ENCODE peak calls at places on chromosomes 2 and 18, in nine cellular contexts. P is sigmoid colon; L is CD8-positive, alpha-beta T cell; G is neural progenitor cell; I is SJCRH30; H is body of pancreas; B is testis; Q is psoas muscle; K is CD4-positive, CD25-positive, alpha-beta regulatory T cell. D is an unnamed sample. For H3K27me3, the result is how much of the 10 kb centered on the place peaks cover.

GRCh38 chr2:51212374-51212773 is 180.4 kb upstream of the NRXN1 start:
- DNase-seq in G (no peak), B (no peak), L (no peak), K (no peak), P (no peak), I (no peak), H (no peak), Q (no peak), D (no peak)

GRCh38 chr2:88090446-88091283 is 23.0 kb downstream of the SMYD1 start:
- DNase-seq in K (no peak), B (no peak), H (no peak), L (no peak), P (no peak), I (no peak), Q (no peak), G (no peak), D (no peak)

GRCh38 chr2:73740767-73741166 is 3.6 kb upstream of the TPRKB start:
- DNase-seq in Q (no peak), G (no peak), L (no peak), B (no peak), I (no peak), K (no peak), P (no peak), H (no peak), D (no peak)

GRCh38 chr18:7844418-7844817 is 277.3 kb downstream of the PTPRM start:
- DNase-seq in I (no peak), B (no peak), L (no peak), G (no peak), K (no peak), P (no peak), H (no peak), Q (no peak), D (no peak)

GRCh38 chr2:30915485-30915884 is 108.2 kb upstream of the CAPN13 start:
- DNase-seq in B (peak), Q (no peak), H (peak), K (no peak), I (no peak), G (peak), P (no peak), L (no peak), D (peak)

GRCh38 chr2:226839960-226840359 is 4.1 kb downstream of the RHBDD1 start:
- DNase-seq in K (peak), B (no peak), G (no peak), P (no peak), I (no peak), Q (no peak), H (no peak), L (no peak), D (no peak)

GRCh38 chr2:182784777-182785176 is 68.7 kb downstream of the DNAJC10 start:
- DNase-seq in P (no peak), B (no peak), I (no peak), K (no peak), G (peak), H (no peak), Q (no peak), L (no peak), D (peak)

GRCh38 chr2:195270466-195270865 is 386.6 kb upstream of the SLC39A10 start:
- DNase-seq in Q (no peak), B (no peak), P (no peak), I (no peak), G (peak), H (no peak), L (no peak), K (no peak), D (no peak)

GRCh38 chr2:6866239-6866745 is 585 bp upstream of the CMPK2 start:
- DNase-seq in H (peak), G (peak), K (peak), P (peak), L (peak), I (no peak), B (peak), Q (no peak), D (peak)

GRCh38 chr18:27400001-27400400 is 214.9 kb upstream of the CHST9 start:
- DNase-seq in H (no peak), L (no peak), B (no peak), K (no peak), Q (no peak), G (peak), I (peak), P (no peak), D (peak)

GRCh38 chr2:69667805-69668382 is 24.4 kb upstream of the AAK1 start:
- DNase-seq in G (no peak), L (no peak), K (no peak), H (no peak), Q (no peak), I (peak), P (no peak), B (no peak), D (no peak)

GRCh38 chr2:231288535-231289078 is 90.2 kb downstream of the ARMC9 start:
- DNase-seq in K (no peak), Q (no peak), H (no peak), I (no peak), L (no peak), B (no peak), G (no peak), P (no peak), D (no peak)

GRCh38 chr18:80200171-80200931 is 47.0 kb downstream of the PARD6G start:
- DNase-seq in P (peak), Q (no peak), B (no peak), L (no peak), K (no peak), G (peak), I (no peak), H (no peak), D (peak)

GRCh38 chr2:126645211-126645618 is 10.7 kb upstream of the GYPC start:
- DNase-seq in K (no peak), G (no peak), I (no peak), Q (no peak), P (no peak), L (no peak), B (no peak), H (no peak), D (no peak)

GRCh38 chr2:43131051-43131889 is 95.1 kb downstream of the ZFP36L2 start:
- DNase-seq in L (peak), H (peak), K (peak), P (peak), B (peak), Q (peak), G (peak), I (peak), D (peak)

GRCh38 chr2:184481862-184482261 is 116.5 kb upstream of the ZNF804A start:
- DNase-seq in K (no peak), L (no peak), P (no peak), B (no peak), Q (no peak), G (no peak), H (no peak), I (no peak), D (no peak)

GRCh38 chr2:239168575-239168974 is 232.2 kb downstream of the HDAC4 start:
- DNase-seq in I (no peak), G (no peak), P (peak), Q (peak), H (peak), B (no peak), K (no peak), L (no peak), D (peak)

GRCh38 chr18:47725656-47726055 is 204.8 kb downstream of the SMAD2 start:
- DNase-seq in G (no peak), H (no peak), L (no peak), B (no peak), P (peak), K (no peak), Q (no peak), I (no peak), D (no peak)

GRCh38 chr2:62501794-62502500 is 4.0 kb downstream of the TMEM17 start:
- DNase-seq in K (no peak), G (no peak), B (no peak), P (no peak), I (peak), Q (no peak), H (no peak), L (no peak), D (no peak)

GRCh38 chr18:63022429-63023022 is 297.0 kb downstream of the BCL2 start:
- DNase-seq in B (peak), K (no peak), H (no peak), Q (no peak), L (no peak), I (no peak), P (no peak), G (peak), D (peak)

GRCh38 chr18:11163668-11164067 is 14.3 kb upstream of the PIEZO2 start:
- DNase-seq in H (no peak), Q (no peak), K (no peak), B (peak), P (no peak), I (no peak), L (no peak), G (peak), D (peak)

GRCh38 chr2:62305421-62306176 is 109.7 kb downstream of the B3GNT2 start:
- DNase-seq in G (no peak), K (no peak), H (no peak), B (no peak), L (peak), I (no peak), P (no peak), Q (no peak), D (no peak)

GRCh38 chr2:143205106-143205764 is 76.0 kb downstream of the ARHGAP15 start:
- DNase-seq in L (no peak), G (no peak), H (no peak), K (peak), Q (no peak), P (no peak), B (no peak), I (no peak), D (no peak)

GRCh38 chr2:175293776-175294175 is 112.3 kb upstream of the ATP5MC3 start:
- DNase-seq in H (no peak), P (no peak), G (no peak), B (no peak), L (no peak), K (no peak), Q (no peak), I (no peak), D (no peak)

GRCh38 chr18:23718243-23718720 is 29.0 kb downstream of the LAMA3 start:
- DNase-seq in Q (no peak), I (no peak), G (no peak), B (no peak), H (no peak), P (no peak), K (no peak), L (no peak), D (no peak)

GRCh38 chr18:27838230-27838629 is 338.7 kb downstream of the CDH2 start:
- DNase-seq in P (no peak), K (no peak), H (no peak), L (no peak), B (no peak), Q (no peak), I (no peak), G (no peak), D (no peak)

DNA sequence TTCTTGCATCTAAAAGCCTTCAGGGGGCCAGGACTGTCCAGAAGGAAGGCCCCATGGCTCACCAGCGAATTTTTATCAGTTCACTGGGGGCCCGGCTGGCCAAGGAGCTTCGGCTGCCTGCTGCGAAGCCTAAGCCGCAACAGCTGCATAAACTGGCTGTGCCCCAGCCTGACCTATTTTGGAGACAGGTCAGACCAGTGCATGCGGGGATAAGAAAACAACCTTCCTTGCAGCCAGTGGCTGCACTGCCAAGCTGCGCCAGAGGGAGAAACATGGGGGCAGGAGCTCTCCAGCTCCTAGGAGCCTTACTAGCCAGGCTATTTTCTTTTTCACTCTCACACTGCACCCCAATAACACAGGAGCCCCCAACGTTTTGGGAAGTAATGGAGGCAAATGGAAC is 15.2 kb downstream of the PAX3 start:
- DNase-seq in P (no peak), K (no peak), H (no peak), Q (peak), I (peak), G (peak), L (no peak), B (no peak), D (peak)
- H3K27me3 ChIP-seq in P (half or more), K (under half), H (under half), Q (under half), I (under half), G (half or more), L (under half), B (under half), D (under half)

GRCh38 chr2:118850901-118851268 is 3.4 kb upstream of the EN1 start:
- DNase-seq in P (no peak), H (no peak), G (no peak), L (no peak), Q (no peak), K (no peak), I (no peak), B (no peak), D (peak)
- H3K27me3 ChIP-seq in P (half or more), H (under half), G (half or more), L (half or more), Q (under half), K (under half), I (under half), B (under half), D (half or more)

DNA sequence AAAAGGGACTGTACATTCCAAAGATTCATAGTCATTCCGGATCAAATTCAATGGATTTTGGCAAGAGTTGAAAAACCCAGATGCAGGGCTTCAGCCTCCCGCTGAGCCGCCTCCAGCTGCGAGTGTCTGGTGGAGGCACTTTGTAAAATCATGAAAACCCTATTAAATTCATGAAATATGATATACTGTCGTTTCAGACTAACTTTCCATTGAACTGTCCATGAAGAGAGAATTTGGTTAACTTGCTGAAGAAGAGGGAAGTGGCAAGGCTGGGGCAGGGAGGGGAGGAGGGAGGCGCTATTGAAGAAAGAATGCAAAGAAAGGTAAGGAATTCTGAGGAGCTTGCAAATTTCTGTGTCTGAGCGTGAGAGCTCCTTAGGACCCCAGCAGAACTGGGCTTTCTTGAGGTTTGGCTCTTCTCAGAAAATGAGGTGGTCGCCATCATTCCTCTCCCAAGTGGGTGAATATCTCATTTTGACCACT is 25.7 kb upstream of the SLC14A2 start:
- DNase-seq in Q (peak), G (peak), P (no peak), K (no peak), B (no peak), L (no peak), I (peak), H (no peak), D (peak)
- H3K27me3 ChIP-seq in Q (under half), G (under half), P (under half), K (under half), B (under half), L (under half), I (under half), H (under half), D (under half)

DNA sequence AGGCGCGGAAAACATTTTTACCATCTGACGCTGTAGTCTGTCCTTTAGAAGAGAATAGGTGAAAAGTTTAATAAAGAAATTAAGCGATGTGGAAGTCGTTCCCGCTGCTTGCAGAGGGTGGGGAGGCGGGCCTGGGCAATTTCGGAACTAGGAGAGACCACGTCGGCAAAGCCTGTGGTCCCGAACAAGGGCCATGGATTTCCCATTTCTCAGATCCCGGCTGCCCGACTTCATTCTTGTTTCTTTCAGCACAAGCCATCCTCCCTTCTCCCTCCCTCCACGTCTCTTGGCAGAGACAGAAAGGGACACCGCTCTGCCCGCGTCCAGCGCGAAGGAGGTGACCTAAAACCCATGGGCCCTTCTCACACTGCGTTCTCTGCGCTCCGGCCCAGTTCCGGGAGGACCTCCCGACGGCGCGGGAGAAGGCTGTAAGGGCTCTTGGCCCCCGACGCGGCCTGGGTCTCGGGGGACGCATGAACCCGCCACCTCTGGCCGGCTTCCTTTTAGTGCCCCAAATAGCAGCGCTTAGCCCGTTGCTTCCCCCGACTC is 2.2 kb upstream of the BCL2L11 start:
- DNase-seq in G (peak), L (no peak), H (no peak), B (no peak), P (no peak), K (no peak), I (no peak), Q (no peak), D (peak)
- H3K27me3 ChIP-seq in G (under half), L (under half), H (under half), B (under half), P (half or more), K (under half), I (under half), Q (under half), D (under half)

GRCh38 chr2:237478969-237479368 is 8.1 kb upstream of the MLPH start:
- DNase-seq in K (no peak), B (no peak), H (no peak), L (no peak), P (no peak), I (no peak), G (no peak), Q (no peak), D (no peak)
- H3K27me3 ChIP-seq in K (under half), B (under half), H (under half), L (under half), P (under half), I (under half), G (half or more), Q (under half), D (under half)

GRCh38 chr2:99841749-99842148 is 300.6 kb downstream of the AFF3 start:
- DNase-seq in Q (no peak), H (no peak), I (no peak), G (no peak), B (no peak), K (no peak), L (no peak), P (no peak), D (no peak)
- H3K27me3 ChIP-seq in Q (under half), H (under half), I (under half), G (under half), B (under half), K (under half), L (under half), P (under half), D (under half)

GRCh38 chr18:13207274-13207673 is 11.3 kb upstream of the LDLRAD4 start:
- DNase-seq in K (no peak), L (no peak), Q (no peak), P (no peak), H (no peak), B (no peak), I (no peak), G (no peak), D (no peak)
- H3K27me3 ChIP-seq in K (under half), L (under half), Q (under half), P (under half), H (under half), B (under half), I (under half), G (under half), D (under half)

GRCh38 chr2:145254291-145254690 is 734.4 kb upstream of the ZEB2 start:
- DNase-seq in L (no peak), B (no peak), P (no peak), H (no peak), G (no peak), K (no peak), I (no peak), Q (no peak), D (no peak)

GRCh38 chr2:145257931-145258330 is 738.0 kb upstream of the ZEB2 start:
- DNase-seq in L (no peak), H (no peak), G (no peak), P (no peak), K (no peak), I (no peak), Q (no peak), B (no peak), D (no peak)

GRCh38 chr2:145258903-145259579 is 739.1 kb upstream of the ZEB2 start:
- DNase-seq in L (peak), G (no peak), I (no peak), B (no peak), K (no peak), H (no peak), Q (no peak), P (no peak), D (no peak)

DNA sequence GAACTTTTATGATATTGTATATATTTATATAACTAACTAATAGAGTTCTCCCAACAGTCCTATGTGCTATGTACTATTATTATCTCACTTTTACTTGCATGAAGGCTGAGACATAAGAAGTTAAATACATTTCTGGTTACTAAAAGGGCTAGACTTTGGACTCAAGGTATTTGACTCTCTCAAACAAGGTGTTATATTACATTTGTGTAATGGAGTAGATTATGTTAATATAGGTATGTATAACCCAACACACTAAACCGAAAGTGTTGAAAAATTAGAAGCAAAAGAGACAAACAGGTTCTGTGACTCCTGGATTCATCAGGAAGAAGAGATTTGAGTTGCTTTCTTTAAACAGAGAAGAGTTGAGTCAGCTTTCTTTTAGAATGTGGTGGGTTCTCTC is 733.6 kb upstream of the ZEB2 start:
- DNase-seq in H (no peak), B (no peak), I (no peak), P (no peak), G (no peak), Q (no peak), K (no peak), L (no peak), D (no peak)
- H3K27me3 ChIP-seq in H (under half), B (under half), I (under half), P (under half), G (under half), Q (under half), K (under half), L (under half), D (under half)